ENCODE peak calls at places on chromosomes 13 and 19, in four cellular contexts. Z is NCI-H1092 treated with DMSO at 0.1 percent for 48 hours, I is lower lobe of right lung, A is fibroblast of pulmonary artery. P is an unnamed sample.

GRCh38 chr19:37635076-37636056 is 19.9 kb downstream of the ZFP30 start:
- DNase-seq in Z (no peak), I (no peak), A (peak), P (no peak)

GRCh38 chr13:22040810-22041364 is 370.0 kb downstream of the FGF9 start:
- DNase-seq in Z (no peak), I (peak), A (no peak), P (no peak)

GRCh38 chr13:111940892-111941291 is 126.1 kb upstream of the SOX1 start:
- DNase-seq in Z (no peak), I (no peak), A (no peak), P (no peak)

GRCh38 chr19:8174706-8175105 is 25.3 kb upstream of the FBN3 start:
- DNase-seq in Z (no peak), I (no peak), A (no peak), P (no peak)

GRCh38 chr13:110779046-110779445 is 65.5 kb downstream of the ING1 start:
- DNase-seq in Z (no peak), I (no peak), A (no peak), P (no peak)

GRCh38 chr13:23867027-23867491 is 22.1 kb downstream of the MIPEP start:
- DNase-seq in Z (no peak), I (no peak), A (peak), P (peak)

GRCh38 chr13:74978596-74978995 is 503.4 kb downstream of the TBC1D4 start:
- DNase-seq in Z (no peak), I (no peak), A (no peak), P (no peak)

GRCh38 chr13:114017028-114017630 is 43.3 kb upstream of the C13orf46 start:
- DNase-seq in Z (no peak), I (no peak), A (peak), P (no peak)

GRCh38 chr19:3373971-3374368 is 7.6 kb downstream of the NFIC start:
- DNase-seq in Z (no peak), I (no peak), A (no peak), P (no peak)

GRCh38 chr19:7533281-7533819 is 2.2 kb upstream of the PNPLA6 start:
- DNase-seq in Z (no peak), I (peak), A (peak), P (peak)

GRCh38 chr13:95509521-95510315 is 42.8 kb upstream of the CLDN10 start:
- DNase-seq in Z (no peak), I (no peak), A (peak), P (no peak)

GRCh38 chr13:79796116-79796515 is 315.2 kb downstream of the NDFIP2 start:
- DNase-seq in Z (no peak), I (no peak), A (no peak), P (no peak)

GRCh38 chr13:45763419-45763818 is 61.3 kb downstream of the CBY2 start:
- DNase-seq in Z (no peak), I (no peak), A (no peak), P (no peak)

GRCh38 chr19:4547303-4548237 is 7.7 kb upstream of the LRG1 start:
- DNase-seq in Z (peak), I (peak), A (peak), P (no peak)